ENCODE peak calls at places on chromosome 1, in seven cellular contexts. V is EH; W is left colon; J is amygdala; D is naive thymus-derived CD4-positive, alpha-beta T cell; K is stimulated activated CD4-positive, alpha-beta T cell treated with anti-CD3 and anti-CD28 coated beads, Interleukin-15, amount 100 ng/mL, for 24 hours; C is stimulated activated CD8-positive, alpha-beta memory T cell treated with anti-CD3 and anti-CD28 coated beads, Interleukin-2, amount 100 ng/mL, for 48 hours. G is an unnamed sample.

GRCh38 chr1:203519053-203519770 is 25.3 kb downstream of the OPTC start:
- DNase-seq in K (no peak), V (no peak), J (no peak), C (no peak), D (no peak), W (no peak), G (no peak)

GRCh38 chr1:98316286-98316685 is 345.2 kb upstream of the SNX7 start:
- DNase-seq in W (no peak), D (no peak), K (no peak), V (peak), J (no peak), C (no peak), G (no peak)

GRCh38 chr1:199089393-199090122 is 450.7 kb downstream of the PTPRC start:
- DNase-seq in C (peak), D (peak), W (no peak), J (no peak), K (peak), V (no peak), G (no peak)

GRCh38 chr1:59645893-59646292 is 168.9 kb upstream of the HOOK1 start:
- DNase-seq in C (no peak), D (no peak), K (no peak), W (no peak), J (no peak), V (peak), G (no peak)

GRCh38 chr1:60169206-60169605 is 95.6 kb upstream of the C1orf87 start:
- DNase-seq in V (peak), J (no peak), C (no peak), D (no peak), K (no peak), W (no peak), G (no peak)

GRCh38 chr1:27405074-27405473 is 12.7 kb downstream of the GPR3 start:
- DNase-seq in J (no peak), W (no peak), C (no peak), V (peak), K (no peak), D (no peak), G (no peak)

GRCh38 chr1:30461640-30462039 is 261.7 kb downstream of the MATN1 start:
- DNase-seq in V (no peak), K (no peak), W (no peak), J (no peak), C (no peak), D (no peak), G (peak)

GRCh38 chr1:66330711-66331110 is 203.2 kb upstream of the SGIP1 start:
- DNase-seq in D (peak), C (no peak), K (no peak), W (no peak), J (no peak), V (peak), G (no peak)

GRCh38 chr1:53739109-53739681 is at the start of gene GLIS1:
- DNase-seq in C (peak), W (peak), J (peak), K (peak), D (no peak), V (peak), G (no peak)

GRCh38 chr1:226908419-226908818 is 31.7 kb upstream of the COQ8A start:
- DNase-seq in V (no peak), C (no peak), W (no peak), K (no peak), J (no peak), D (no peak), G (no peak)

GRCh38 chr1:156961709-156962108 is 41.3 kb downstream of the LRRC71 start:
- DNase-seq in J (no peak), C (peak), D (peak), W (no peak), K (peak), V (peak), G (no peak)

GRCh38 chr1:63937623-63938022 is 163.8 kb downstream of the ROR1 start:
- DNase-seq in W (no peak), D (no peak), V (no peak), K (no peak), C (no peak), J (no peak), G (no peak)

GRCh38 chr1:118074101-118074500 is 110.9 kb downstream of the SPAG17 start:
- DNase-seq in D (no peak), W (no peak), C (no peak), J (no peak), V (peak), K (no peak), G (no peak)

GRCh38 chr1:2470290-2471158 is 5.6 kb upstream of the PLCH2 start:
- DNase-seq in V (no peak), D (no peak), W (no peak), K (no peak), C (no peak), J (no peak), G (no peak)

GRCh38 chr1:17287377-17287776 is 20.6 kb upstream of the PADI4 start:
- DNase-seq in J (no peak), W (no peak), D (no peak), C (no peak), V (peak), K (no peak), G (no peak)

GRCh38 chr1:37561794-37562132 is 5.0 kb downstream of the DNALI1 start:
- DNase-seq in D (peak), W (no peak), V (peak), J (no peak), K (peak), C (peak), G (no peak)

GRCh38 chr1:222074317-222074716 is 332.4 kb upstream of the DUSP10 start:
- DNase-seq in C (no peak), V (no peak), D (no peak), K (no peak), W (no peak), J (no peak), G (no peak)

GRCh38 chr1:209653915-209654351 is 1.7 kb upstream of the LAMB3 start:
- DNase-seq in V (no peak), J (no peak), C (no peak), W (peak), K (no peak), D (no peak), G (no peak)

GRCh38 chr1:244435562-244436205 is 16.0 kb downstream of the ADSS2 start:
- DNase-seq in J (no peak), D (no peak), C (no peak), V (peak), K (peak), W (no peak), G (no peak)

GRCh38 chr1:56978819-56979218 is 13.0 kb upstream of the C8B start:
- DNase-seq in W (no peak), C (no peak), D (no peak), K (no peak), V (no peak), J (no peak), G (no peak)

G was measured in breast epithelium.